ENCODE peak calls at places on chromosome 9, in four cellular contexts. O is adrenal gland, J is endodermal cell, Z is osteoblast. S is an unnamed sample.

GRCh38 chr9:136305822-136306690 is 2.2 kb upstream of the CCDC187 start:
- DNase-seq in J (peak; percentile 45), O (no peak), Z (no peak), S (no peak)

GRCh38 chr9:76359365-76359764 is 34.9 kb downstream of the RFK start:
- DNase-seq in O (no peak), Z (no peak), J (no peak), S (no peak)

GRCh38 chr9:69130456-69131441 is 43.3 kb upstream of the TJP2 start:
- DNase-seq in J (peak; percentile 49), O (peak; percentile 76), Z (peak; percentile 78), S (no peak)

GRCh38 chr9:546797-547223 is 294.7 kb upstream of the DMRT1 start:
- DNase-seq in J (peak; percentile 69), Z (no peak), O (peak; percentile 26), S (no peak)

GRCh38 chr9:108606408-108606807 is 249.4 kb downstream of the ACTL7B start:
- DNase-seq in J (no peak), Z (peak; percentile 85), O (peak; percentile 49), S (no peak)

GRCh38 chr9:78009156-78009555 is 22.5 kb downstream of the GNAQ start:
- DNase-seq in J (no peak), Z (no peak), O (no peak), S (no peak)

GRCh38 chr9:93091453-93092081 is 4.5 kb upstream of the CARD19 start:
- DNase-seq in Z (peak; percentile 92), O (peak; percentile 75), J (peak; percentile 39), S (peak; percentile 35)

GRCh38 chr9:27622688-27623340 is 49.5 kb upstream of the C9orf72 start:
- DNase-seq in J (no peak), O (no peak), Z (no peak), S (no peak)

GRCh38 chr9:84297162-84297821 is 43.3 kb downstream of the SLC28A3 start:
- DNase-seq in O (no peak), Z (peak; percentile 64), J (no peak), S (no peak)

GRCh38 chr9:101028346-101029299 is at the start of gene PLPPR1:
- DNase-seq in J (peak; percentile 92), O (peak; percentile 42), Z (peak; percentile 86), S (peak; percentile 61)

GRCh38 chr9:36891341-36891811 is 142.7 kb downstream of the PAX5 start:
- DNase-seq in J (no peak), Z (no peak), O (no peak), S (peak; percentile 7)

GRCh38 chr9:4422495-4422894 is 67.8 kb upstream of the SLC1A1 start:
- DNase-seq in J (peak; percentile 72), Z (no peak), O (no peak), S (no peak)

GRCh38 chr9:84669008-84669292 is 579 bp upstream of the NTRK2 start:
- DNase-seq in J (no peak), O (no peak), Z (peak; percentile 90), S (no peak)

GRCh38 chr9:37466037-37466709 is 923 bp upstream of the ZBTB5 start:
- DNase-seq in J (peak; percentile 96), Z (peak; percentile 55), O (peak; percentile 82), S (peak; percentile 65)

GRCh38 chr9:79408617-79409016 is 163.1 kb upstream of the TLE4 start:
- DNase-seq in J (no peak), Z (peak; percentile 48), O (no peak), S (no peak)

GRCh38 chr9:19683715-19684114 is 105.1 kb downstream of the SLC24A2 start:
- DNase-seq in O (no peak), J (no peak), Z (no peak), S (no peak)

GRCh38 chr9:6997330-6997729 is 239.6 kb downstream of the KDM4C start:
- DNase-seq in J (no peak), Z (no peak), O (no peak), S (no peak)

GRCh38 chr9:131410051-131410491 is 16.2 kb downstream of the PRRC2B start:
- DNase-seq in Z (peak; percentile 62), J (no peak), O (no peak), S (no peak)

GRCh38 chr9:1267141-1267570 is 217.0 kb downstream of the DMRT2 start:
- DNase-seq in J (no peak), O (no peak), Z (no peak), S (no peak)

GRCh38 chr9:86485359-86485758 is 131.1 kb upstream of the TUT7 start:
- DNase-seq in J (no peak), O (no peak), Z (no peak), S (no peak)

GRCh38 chr9:123985869-123986268 is 25.7 kb upstream of the LHX2 start:
- DNase-seq in Z (no peak), J (no peak), O (no peak), S (no peak)

GRCh38 chr9:3980771-3981170 is 319.1 kb downstream of the GLIS3 start:
- DNase-seq in J (no peak), O (peak; percentile 21), Z (no peak), S (no peak)

GRCh38 chr9:2854617-2855016 is 10.7 kb upstream of the PUM3 start:
- DNase-seq in J (no peak), O (no peak), Z (no peak), S (no peak)

GRCh38 chr9:116495725-116496124 is 191.4 kb upstream of the TRIM32 start:
- DNase-seq in J (no peak), O (no peak), Z (no peak), S (no peak)

GRCh38 chr9:93121316-93122241 is 12.5 kb downstream of the NINJ1 start:
- DNase-seq in J (peak; percentile 44), O (peak; percentile 15), Z (peak; percentile 76), S (peak; percentile 50)

GRCh38 chr9:96245399-96245798 is 56.6 kb downstream of the HSD17B3 start:
- DNase-seq in Z (no peak), J (peak; percentile 72), O (no peak), S (no peak)

GRCh38 chr9:136944519-136945332 is at the start of the genes C8G and FBXW5:
- DNase-seq in O (peak; percentile 93), J (peak; percentile 97), Z (peak; percentile 100), S (peak; percentile 97)

GRCh38 chr9:114954986-114955623 is 24.7 kb upstream of the TNFSF8 start:
- DNase-seq in J (no peak), Z (no peak), O (no peak), S (no peak)

GRCh38 chr9:31355965-31356364 is 1028.5 kb upstream of the ACO1 start:
- DNase-seq in J (no peak), O (no peak), Z (no peak), S (no peak)

GRCh38 chr9:96655198-96655851 is at the start of gene PRXL2C:
- DNase-seq in Z (no peak), O (peak; percentile 83), J (peak; percentile 92), S (peak; percentile 87)

GRCh38 chr9:68727588-68728129 is 22.6 kb downstream of the PIP5K1B start:
- DNase-seq in Z (no peak), O (no peak), J (no peak), S (no peak)

GRCh38 chr9:134433101-134433500 is 106.8 kb downstream of the RXRA start:
- DNase-seq in O (peak; percentile 77), J (no peak), Z (peak; percentile 97), S (no peak)

DNA sequence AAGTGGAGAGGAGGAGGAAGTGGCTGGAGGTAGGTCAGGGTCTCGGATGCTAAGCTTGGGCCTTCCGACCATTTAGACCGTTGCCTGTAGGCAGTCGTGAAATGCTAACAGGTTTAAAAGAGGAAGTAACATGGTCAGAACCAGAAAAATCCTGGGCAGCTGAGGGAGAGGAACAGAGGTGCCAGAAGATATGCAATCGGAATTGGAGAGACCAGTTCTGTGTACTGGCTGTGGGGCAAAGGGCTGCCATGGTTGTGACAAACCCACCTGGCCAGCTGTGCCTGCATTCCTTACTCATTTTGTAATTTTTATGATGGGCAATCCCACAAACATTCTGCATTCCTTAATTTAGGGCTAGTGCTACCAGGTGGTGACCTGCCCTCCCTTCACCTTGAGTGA is 37.3 kb downstream of the B4GALT1 start:
- DNase-seq in J (no peak), O (no peak), Z (no peak), S (no peak)
- H3K27ac ChIP-seq in J (no peak overlapping the region), O (peak overlapping the region; percentile 45), Z (no peak overlapping the region), S (peak overlapping the region; percentile 70)

GRCh38 chr9:128369024-128369706 is 2.0 kb upstream of the URM1 start:
- DNase-seq in O (no peak), J (no peak), Z (no peak), S (no peak)

GRCh38 chr9:128370752-128371621 is at the start of gene URM1:
- DNase-seq in J (peak; percentile 98), O (peak; percentile 97), Z (peak; percentile 99), S (peak; percentile 92)

GRCh38 chr9:128371622-128372117 is 496 bp downstream of the URM1 start:
- DNase-seq in J (no peak), O (no peak), Z (peak; percentile 86), S (no peak)

GRCh38 chr9:128372188-128372641 is 1.0 kb downstream of the URM1 start:
- DNase-seq in J (no peak), Z (peak; percentile 60), O (no peak), S (no peak)

GRCh38 chr9:128370367-128370751 is 815 bp upstream of the URM1 start:
- DNase-seq in J (no peak), O (no peak), Z (no peak), S (no peak)
- H3K27ac ChIP-seq in J (peak overlapping the region; percentile 42), O (peak overlapping the region; percentile 90), Z (peak overlapping the region; percentile 88), S (peak overlapping the region; percentile 86)

DNA sequence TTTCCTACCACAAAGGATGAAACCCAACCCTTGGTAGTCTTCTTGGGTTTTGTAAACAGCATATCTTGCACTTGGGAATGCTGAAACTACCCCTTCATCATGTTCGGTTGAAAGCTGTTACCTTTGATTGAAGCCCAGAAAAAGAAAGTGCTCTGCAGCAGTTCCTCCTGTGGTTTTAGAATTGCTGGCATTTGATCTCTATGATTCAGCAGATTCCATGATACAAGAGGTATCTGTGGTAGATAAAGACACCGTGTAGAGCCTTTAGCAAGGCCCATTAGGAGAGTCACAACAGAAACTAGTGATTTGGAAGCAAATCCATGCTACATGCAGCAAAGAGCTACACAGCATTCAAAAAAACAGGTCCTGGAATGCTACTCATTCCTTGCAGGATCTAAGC is 557.0 kb downstream of the TLE1 start:
- DNase-seq in O (no peak), Z (peak; percentile 44), J (no peak), S (no peak)
- H3K27ac ChIP-seq in O (no peak overlapping the region), Z (no peak overlapping the region), J (no peak overlapping the region), S (no peak overlapping the region)

GRCh38 chr9:71589612-71590011 is 178.7 kb downstream of the CEMIP2 start:
- DNase-seq in J (no peak), Z (no peak), O (no peak), S (no peak)

GRCh38 chr9:71592400-71592799 is 175.9 kb downstream of the CEMIP2 start:
- DNase-seq in J (no peak), O (no peak), Z (no peak), S (no peak)

GRCh38 chr9:71590362-71590761 is 178.0 kb downstream of the CEMIP2 start:
- DNase-seq in O (no peak), J (no peak), Z (no peak), S (no peak)

DNA sequence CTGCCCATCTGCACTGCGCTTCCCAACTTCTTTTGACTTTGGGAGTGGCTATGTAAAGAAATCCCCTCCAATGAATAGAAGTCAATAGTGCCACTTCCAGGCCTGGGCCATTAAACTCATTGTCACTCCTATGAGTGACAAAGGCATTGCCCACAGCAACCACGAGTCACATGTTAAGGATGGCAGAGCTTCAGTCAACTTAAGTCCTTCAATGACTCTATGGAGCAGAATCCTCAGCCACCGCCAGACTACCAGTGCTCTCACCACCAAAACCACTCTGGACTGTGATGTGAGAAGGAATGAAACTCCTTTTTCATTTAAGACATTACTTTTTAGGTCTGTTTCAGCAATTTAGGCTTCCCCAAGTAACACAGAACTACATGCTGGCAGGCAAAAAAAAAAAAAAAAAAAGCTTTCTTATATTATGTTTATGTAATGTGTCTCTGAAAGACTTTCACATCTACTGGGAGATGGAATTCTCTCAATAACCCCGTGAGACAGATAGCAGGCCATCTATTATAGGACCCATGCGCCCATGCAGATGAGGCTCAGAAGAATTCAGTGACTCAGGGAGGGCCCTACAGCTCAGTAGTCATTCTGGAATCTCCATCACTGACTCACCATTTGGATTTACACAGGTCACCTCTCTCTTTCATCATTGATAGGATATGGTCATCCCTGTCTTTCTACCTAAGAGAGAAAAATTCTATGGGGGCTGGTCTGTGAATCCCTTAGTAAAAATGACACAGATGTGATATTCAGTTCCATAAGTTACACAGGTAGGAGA is 180.5 kb downstream of the CEMIP2 start:
- DNase-seq in O (no peak), Z (no peak), J (no peak), S (no peak)
- H3K27ac ChIP-seq in O (no peak overlapping the region), Z (no peak overlapping the region), J (no peak overlapping the region), S (no peak overlapping the region)